ENCODE peak calls at places on chromosomes 1 and 21, in five cellular contexts. A is tibial artery, D is psoas muscle, V is sigmoid colon, E is thoracic aorta. P is an unnamed sample.
A peak's percentile ranks its signal among the peaks of the same experiment; 100 is the strongest.

GRCh38 chr1:63135174-63135512 is 187.2 kb upstream of the FOXD3 start:
- DNase-seq in A (no peak), D (no peak), V (no peak), E (no peak), P (no peak)

GRCh38 chr1:230972855-230973271 is 5.8 kb downstream of the TTC13 start:
- DNase-seq in A (no peak), D (no peak), V (no peak), E (no peak), P (no peak)

GRCh38 chr1:159881930-159882839 is 17.8 kb downstream of the CFAP45 start:
- DNase-seq in A (no peak), D (peak; percentile 68), V (peak; percentile 82), E (no peak), P (peak; percentile 54)

GRCh38 chr1:241356519-241357365 is at the start of gene RGS7:
- DNase-seq in A (no peak), D (peak; percentile 51), V (peak; percentile 67), E (no peak), P (peak; percentile 14)

GRCh38 chr21:45554477-45555175 is 12.4 kb upstream of the SLC19A1 start:
- DNase-seq in A (peak; percentile 90), D (peak; percentile 91), V (peak; percentile 91), E (no peak), P (peak; percentile 86)

GRCh38 chr1:29235955-29236742 is at the start of gene PTPRU:
- DNase-seq in A (peak; percentile 83), D (peak; percentile 90), V (peak; percentile 90), E (peak; percentile 10), P (peak; percentile 81)

GRCh38 chr1:41719128-41719527 is 199.6 kb downstream of the HIVEP3 start:
- DNase-seq in A (no peak), D (no peak), V (no peak), E (no peak), P (no peak)

GRCh38 chr1:233614743-233615521 is 1.0 kb downstream of the KCNK1 start:
- DNase-seq in A (no peak), D (no peak), V (no peak), E (no peak), P (no peak)

DNA sequence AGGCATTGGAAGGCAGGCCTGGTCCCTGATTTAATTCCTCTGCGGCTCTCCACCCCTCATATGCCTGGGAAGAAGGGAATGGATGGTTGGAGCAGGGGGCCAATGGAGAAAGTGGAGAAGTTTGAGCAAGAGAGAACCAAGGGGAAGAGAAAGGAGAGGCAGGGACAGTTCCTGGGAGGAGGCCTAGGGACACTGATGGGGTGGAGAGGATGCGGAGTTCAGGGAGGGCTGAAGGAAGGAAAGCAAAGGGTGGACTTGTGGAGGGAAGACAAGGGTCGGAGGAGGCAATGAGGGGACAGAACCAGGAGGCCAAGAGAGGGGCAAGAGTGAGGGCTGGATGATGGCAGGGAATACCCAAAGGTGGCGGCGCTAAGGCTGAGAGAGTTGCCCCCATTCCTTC is 7.1 kb downstream of the ZBTB7B start:
- DNase-seq in A (no peak), D (no peak), V (no peak), E (no peak), P (no peak)
- H3K4me1 ChIP-seq in A (peaks cover 67% of the 10 kb centered on the region), D (peaks cover 64% of the 10 kb centered on the region), V (peaks cover 79% of the 10 kb centered on the region), E (peaks cover 67% of the 10 kb centered on the region), P (peaks cover 92% of the 10 kb centered on the region)

DNA sequence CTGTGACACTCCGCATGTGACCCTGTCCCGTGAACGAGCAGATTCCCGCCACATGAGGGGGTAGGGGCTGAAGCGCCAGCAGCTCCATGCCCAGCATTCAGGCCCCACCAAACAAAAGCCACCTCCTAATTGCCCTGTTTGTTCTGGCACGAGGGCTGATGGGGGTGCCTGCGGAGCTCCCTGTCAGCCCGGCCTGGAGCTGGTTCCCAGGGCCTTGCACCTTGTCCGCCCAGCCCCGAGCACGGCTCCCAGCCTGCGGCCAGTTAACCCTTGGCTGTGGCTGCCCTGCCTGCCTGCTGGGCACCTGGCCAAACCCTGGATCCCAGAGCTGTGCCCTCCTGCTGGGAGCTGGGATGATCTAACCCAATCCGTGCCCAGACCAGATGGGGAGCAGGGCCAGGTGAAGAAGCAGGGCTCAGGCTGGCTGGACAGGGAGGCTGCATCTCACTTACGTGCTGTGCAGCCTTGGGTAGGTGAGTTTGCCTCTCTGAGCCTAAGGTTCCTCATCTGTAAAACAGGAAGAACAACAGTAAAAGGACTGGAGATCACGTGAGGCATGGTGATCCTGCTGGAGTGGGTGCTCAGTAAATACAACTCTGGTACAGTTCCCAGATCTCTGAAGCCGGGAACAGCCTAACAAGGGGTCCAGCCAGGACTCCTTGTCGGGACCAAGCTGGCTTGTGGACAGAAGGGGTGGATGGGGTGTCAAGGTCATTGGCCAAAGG is 110.9 kb upstream of the IFFO2 start:
- DNase-seq in A (no peak), D (no peak), V (no peak), E (no peak), P (no peak)
- H3K4me1 ChIP-seq in A (peaks cover 6% of the 10 kb centered on the region), D (no peaks in the 10 kb centered on the region), V (peaks cover 22% of the 10 kb centered on the region), E (peaks cover 22% of the 10 kb centered on the region), P (peaks cover 23% of the 10 kb centered on the region)

GRCh38 chr1:1895456-1896333 is 4.8 kb upstream of the GNB1 start:
- DNase-seq in A (no peak), D (peak; percentile 5), V (no peak), E (no peak), P (no peak)
- H3K4me1 ChIP-seq in A (peaks cover 29% of the 10 kb centered on the region), D (peaks cover 21% of the 10 kb centered on the region), V (peaks cover 21% of the 10 kb centered on the region), E (peaks cover 36% of the 10 kb centered on the region), P (peaks cover 41% of the 10 kb centered on the region)

GRCh38 chr1:66276229-66276628 is 257.7 kb upstream of the SGIP1 start:
- DNase-seq in A (no peak), D (no peak), V (no peak), E (no peak), P (no peak)

GRCh38 chr1:66275083-66275482 is 258.9 kb upstream of the SGIP1 start:
- DNase-seq in A (no peak), D (no peak), V (no peak), E (no peak), P (no peak)

GRCh38 chr1:66273674-66274073 is 260.3 kb upstream of the SGIP1 start:
- DNase-seq in A (no peak), D (no peak), V (no peak), E (no peak), P (no peak)

GRCh38 chr1:66274634-66275033 is 259.3 kb upstream of the SGIP1 start:
- DNase-seq in A (no peak), D (no peak), V (no peak), E (no peak), P (no peak)

DNA sequence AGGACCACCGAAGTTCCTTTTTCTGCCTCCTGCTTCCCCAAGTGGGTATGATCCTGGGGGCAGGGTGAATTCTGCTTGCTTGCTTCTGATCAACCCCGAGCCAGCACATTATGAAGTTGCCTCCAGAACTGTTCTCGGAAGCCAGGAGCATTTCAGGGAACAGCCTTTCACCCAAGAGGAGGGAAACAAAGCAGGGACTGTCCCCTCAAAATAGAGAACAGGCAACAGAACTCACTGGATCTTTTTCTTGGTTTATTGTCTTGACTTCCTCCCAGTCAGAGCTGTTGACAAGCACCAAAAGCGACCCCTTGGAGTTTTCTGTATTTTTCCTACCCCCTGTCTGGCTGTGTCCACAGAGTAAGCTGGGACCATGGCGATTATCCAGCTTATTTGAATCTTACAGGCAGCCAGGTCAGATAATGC is 258.3 kb upstream of the SGIP1 start:
- DNase-seq in A (no peak), D (no peak), V (no peak), E (no peak), P (no peak)
- H3K4me1 ChIP-seq in A (peaks cover 55% of the 10 kb centered on the region), D (peaks cover 48% of the 10 kb centered on the region), V (peaks cover 16% of the 10 kb centered on the region), E (peaks cover 56% of the 10 kb centered on the region), P (peaks cover 65% of the 10 kb centered on the region)

GRCh38 chr1:10059329-10059691 is 26.6 kb downstream of the UBE4B start:
- DNase-seq in A (peak; percentile 19), D (no peak), V (no peak), E (no peak), P (no peak)
- H3K4me1 ChIP-seq in A (peaks cover 57% of the 10 kb centered on the region), D (peaks cover 64% of the 10 kb centered on the region), V (peaks cover 38% of the 10 kb centered on the region), E (peaks cover 54% of the 10 kb centered on the region), P (peaks cover 64% of the 10 kb centered on the region)

DNA sequence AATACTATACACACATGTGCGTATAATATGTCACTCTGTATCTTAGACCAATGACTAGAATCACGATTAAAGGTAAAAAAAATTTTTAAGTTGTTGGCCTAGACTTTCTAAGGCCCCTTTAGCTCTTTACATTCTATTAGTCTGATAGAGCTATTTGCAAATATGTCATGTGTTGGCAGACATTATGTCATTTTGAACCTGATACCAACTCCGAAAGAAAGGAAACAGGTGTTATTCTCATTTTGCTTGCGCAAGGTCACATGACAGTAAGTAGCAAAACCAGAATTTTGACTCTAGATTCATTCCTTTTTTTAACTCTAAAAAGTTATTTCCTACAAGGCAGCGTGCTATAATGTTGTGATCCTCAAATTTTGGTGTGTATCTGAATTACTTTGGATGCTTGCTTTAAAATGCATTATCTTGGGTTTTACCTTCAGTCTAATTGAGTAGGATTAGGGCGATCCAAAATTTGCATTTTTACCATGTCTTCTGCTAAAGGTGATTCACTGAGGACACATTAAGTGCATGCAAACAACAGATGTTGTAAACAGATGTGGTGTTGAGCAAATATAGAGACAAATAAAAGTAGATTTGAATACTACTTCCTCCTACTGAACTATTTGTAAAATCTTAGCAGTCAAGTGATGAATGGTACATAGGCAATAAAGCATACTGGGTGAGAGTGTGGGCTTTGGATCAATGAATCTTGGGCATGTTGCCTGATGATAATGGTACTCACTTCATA is 63.5 kb upstream of the KIAA1614 start:
- DNase-seq in A (no peak), D (no peak), V (no peak), E (no peak), P (no peak)
- H3K4me1 ChIP-seq in A (no peaks in the 10 kb centered on the region), D (no peaks in the 10 kb centered on the region), V (no peaks in the 10 kb centered on the region), E (no peaks in the 10 kb centered on the region), P (peaks cover 13% of the 10 kb centered on the region)

GRCh38 chr1:24961334-24961733 is 31.3 kb upstream of the RUNX3 start:
- DNase-seq in A (no peak), D (no peak), V (no peak), E (no peak), P (no peak)
- H3K4me1 ChIP-seq in A (no peaks in the 10 kb centered on the region), D (no peaks in the 10 kb centered on the region), V (no peaks in the 10 kb centered on the region), E (no peaks in the 10 kb centered on the region), P (no peaks in the 10 kb centered on the region)

DNA sequence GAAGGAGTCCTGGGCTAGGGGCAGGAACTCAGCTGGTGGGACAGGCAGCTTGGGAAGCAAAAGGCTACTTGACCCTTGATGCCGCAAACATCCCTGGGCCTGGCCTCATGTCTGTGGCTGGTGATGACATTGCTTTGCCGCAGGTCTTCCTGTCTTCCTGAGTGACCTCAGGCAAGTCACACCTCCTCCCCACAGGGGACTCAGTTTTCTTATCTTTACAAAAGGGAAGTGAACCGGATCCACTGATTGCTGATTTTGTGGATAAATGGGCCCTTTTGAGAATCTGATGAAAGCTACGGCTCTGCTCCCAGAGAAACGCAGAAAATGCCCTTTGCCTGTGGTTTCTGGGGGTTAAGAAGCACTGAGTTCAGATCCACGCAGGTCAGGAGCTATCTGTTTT is 20.7 kb downstream of the PLOD1 start:
- DNase-seq in A (no peak), D (no peak), V (no peak), E (no peak), P (no peak)
- H3K4me1 ChIP-seq in A (no peaks in the 10 kb centered on the region), D (no peaks in the 10 kb centered on the region), V (no peaks in the 10 kb centered on the region), E (no peaks in the 10 kb centered on the region), P (peaks cover 9% of the 10 kb centered on the region)

GRCh38 chr1:173268786-173269277 is 61.7 kb upstream of the TNFSF4 start:
- DNase-seq in A (no peak), D (no peak), V (no peak), E (no peak), P (no peak)
- H3K4me1 ChIP-seq in A (no peaks in the 10 kb centered on the region), D (no peaks in the 10 kb centered on the region), V (no peaks in the 10 kb centered on the region), E (no peaks in the 10 kb centered on the region), P (no peaks in the 10 kb centered on the region)